ENCODE peak calls at places on chromosomes 6 and 20, in nine cellular contexts. G is mucosa of gallbladder; B is EH; T is stimulated activated CD4-positive, alpha-beta T cell treated with anti-CD3 and anti-CD28 coated beads, Interleukin-12 subunit alpha, Interleukin-12 subunit beta, amount 100 ng/mL, for 48 hours; H is BJ; L is NCI-H1092 treated with DMSO at 0.1 percent for 48 hours; U is fibroblast of lung; Y is ELR; A is naive thymus-derived CD8-positive, alpha-beta T cell. N is an unnamed sample.
A peak's percentile ranks its signal among the peaks of the same experiment; 100 is the strongest.

GRCh38 chr20:32635764-32636163 is 38.0 kb downstream of the C20orf203 start:
- DNase-seq in G (no peak), B (no peak), T (no peak), H (no peak), L (peak; percentile 35), U (no peak), Y (peak; percentile 61), A (no peak), N (no peak)

GRCh38 chr6:29702519-29703103 is 20.6 kb upstream of the HLA-F start:
- DNase-seq in G (no peak), B (peak; percentile 22), T (peak; percentile 85), H (no peak), L (no peak), U (no peak), Y (peak; percentile 38), A (peak; percentile 74), N (peak; percentile 82)

GRCh38 chr6:121767254-121767653 is 331.8 kb downstream of the GJA1 start:
- DNase-seq in G (no peak), B (peak; percentile 18), T (no peak), H (no peak), L (no peak), U (no peak), Y (no peak), A (no peak), N (no peak)

GRCh38 chr20:59945731-59946130 is 5.5 kb downstream of the FAM217B start:
- DNase-seq in G (no peak), B (peak; percentile 15), T (no peak), H (no peak), L (no peak), U (no peak), Y (no peak), A (no peak), N (no peak)

GRCh38 chr6:42896178-42896719 is 16.8 kb downstream of the RPL7L1 start:
- DNase-seq in G (no peak), B (no peak), T (no peak), H (no peak), L (no peak), U (no peak), Y (no peak), A (no peak), N (no peak)

GRCh38 chr20:20003088-20003954 is 13.8 kb upstream of the NAA20 start:
- DNase-seq in G (peak; percentile 48), B (peak; percentile 20), T (no peak), H (no peak), L (no peak), U (peak; percentile 62), Y (no peak), A (no peak), N (no peak)

GRCh38 chr6:151782560-151782959 is 24.9 kb upstream of the ESR1 start:
- DNase-seq in G (no peak), B (no peak), T (no peak), H (no peak), L (no peak), U (no peak), Y (no peak), A (no peak), N (no peak)

GRCh38 chr20:58001381-58001780 is 227.1 kb downstream of the ANKRD60 start:
- DNase-seq in G (peak; percentile 45), B (no peak), T (no peak), H (no peak), L (no peak), U (no peak), Y (no peak), A (no peak), N (no peak)

GRCh38 chr6:114342826-114343781 is at the start of gene HS3ST5:
- DNase-seq in G (peak; percentile 39), B (peak; percentile 14), T (no peak), H (no peak), L (peak; percentile 1), U (peak; percentile 12), Y (no peak), A (no peak), N (no peak)

GRCh38 chr6:156659317-156660198 is 117.6 kb upstream of the ARID1B start:
- DNase-seq in G (no peak), B (no peak), T (no peak), H (no peak), L (no peak), U (no peak), Y (no peak), A (no peak), N (no peak)

GRCh38 chr6:148112851-148113319 is 229.8 kb upstream of the SASH1 start:
- DNase-seq in G (no peak), B (no peak), T (no peak), H (no peak), L (no peak), U (no peak), Y (no peak), A (no peak), N (no peak)

GRCh38 chr20:37234254-37234581 is 27.4 kb downstream of the GHRH start:
- DNase-seq in G (no peak), B (no peak), T (no peak), H (no peak), L (peak; percentile 56), U (no peak), Y (no peak), A (no peak), N (no peak)